ENCODE peak calls at places on chromosomes 7 and 10, in nine cellular contexts. One of them, this sample, is unnamed.

GRCh38 chr10:31644931-31645633 is 283.5 kb downstream of the ARHGAP12 start:
- DNase-seq in A549: no peak
- DNase-seq in activated T-helper 1 cell treated with anti-CD3 and anti-CD28 coated beads, Interleukin-12 subunit alpha, Interleukin-12 subunit beta, Interleukin-2, Interleukin-4 antibody, amounts not matched to agents 30 ng/mL and 10 ng/mL and 1 ng/mL, durations not matched to agents 14 hours and 24 hours and 36 hours: no peak
- DNase-seq in progenitor cell of endocrine pancreas: no peak
- DNase-seq in NCI-H1092 treated with DMSO at 0.1 percent for 48 hours: no peak
- DNase-seq in NCI-H774: no peak
- DNase-seq in HEK293T: no peak
- DNase-seq in stimulated activated CD4-positive, alpha-beta T cell treated with anti-CD3 and anti-CD28 coated beads, Interleukin-2, amount 100 ng/mL, for 24 hours: no peak
- DNase-seq in RKO: peak; percentile 31
- DNase-seq in this sample: no peak

GRCh38 chr10:21399392-21400015 is 126.0 kb downstream of the SKIDA1 start:
- DNase-seq in NCI-H1092 treated with DMSO at 0.1 percent for 48 hours: peak; percentile 61
- DNase-seq in stimulated activated CD4-positive, alpha-beta T cell treated with anti-CD3 and anti-CD28 coated beads, Interleukin-2, amount 100 ng/mL, for 24 hours: no peak
- DNase-seq in progenitor cell of endocrine pancreas: no peak
- DNase-seq in activated T-helper 1 cell treated with anti-CD3 and anti-CD28 coated beads, Interleukin-12 subunit alpha, Interleukin-12 subunit beta, Interleukin-2, Interleukin-4 antibody, amounts not matched to agents 30 ng/mL and 10 ng/mL and 1 ng/mL, durations not matched to agents 14 hours and 24 hours and 36 hours: no peak
- DNase-seq in NCI-H774: peak; percentile 69
- DNase-seq in HEK293T: peak; percentile 19
- DNase-seq in RKO: no peak
- DNase-seq in A549: peak; percentile 85
- DNase-seq in this sample: no peak

GRCh38 chr10:132545659-132546367 is 8.2 kb downstream of the INPP5A start:
- DNase-seq in activated T-helper 1 cell treated with anti-CD3 and anti-CD28 coated beads, Interleukin-12 subunit alpha, Interleukin-12 subunit beta, Interleukin-2, Interleukin-4 antibody, amounts not matched to agents 30 ng/mL and 10 ng/mL and 1 ng/mL, durations not matched to agents 14 hours and 24 hours and 36 hours: no peak
- DNase-seq in NCI-H774: no peak
- DNase-seq in stimulated activated CD4-positive, alpha-beta T cell treated with anti-CD3 and anti-CD28 coated beads, Interleukin-2, amount 100 ng/mL, for 24 hours: no peak
- DNase-seq in HEK293T: no peak
- DNase-seq in NCI-H1092 treated with DMSO at 0.1 percent for 48 hours: no peak
- DNase-seq in A549: no peak
- DNase-seq in progenitor cell of endocrine pancreas: no peak
- DNase-seq in RKO: no peak
- DNase-seq in this sample: no peak

GRCh38 chr7:143849785-143850479 is 52.0 kb downstream of the TCAF1 start:
- DNase-seq in HEK293T: no peak
- DNase-seq in stimulated activated CD4-positive, alpha-beta T cell treated with anti-CD3 and anti-CD28 coated beads, Interleukin-2, amount 100 ng/mL, for 24 hours: no peak
- DNase-seq in NCI-H1092 treated with DMSO at 0.1 percent for 48 hours: no peak
- DNase-seq in NCI-H774: no peak
- DNase-seq in activated T-helper 1 cell treated with anti-CD3 and anti-CD28 coated beads, Interleukin-12 subunit alpha, Interleukin-12 subunit beta, Interleukin-2, Interleukin-4 antibody, amounts not matched to agents 30 ng/mL and 10 ng/mL and 1 ng/mL, durations not matched to agents 14 hours and 24 hours and 36 hours: no peak
- DNase-seq in RKO: no peak
- DNase-seq in progenitor cell of endocrine pancreas: no peak
- DNase-seq in A549: no peak
- DNase-seq in this sample: no peak

GRCh38 chr7:1369856-1370657 is 89.2 kb downstream of the MICALL2 start:
- DNase-seq in A549: no peak
- DNase-seq in progenitor cell of endocrine pancreas: no peak
- DNase-seq in NCI-H774: no peak
- DNase-seq in activated T-helper 1 cell treated with anti-CD3 and anti-CD28 coated beads, Interleukin-12 subunit alpha, Interleukin-12 subunit beta, Interleukin-2, Interleukin-4 antibody, amounts not matched to agents 30 ng/mL and 10 ng/mL and 1 ng/mL, durations not matched to agents 14 hours and 24 hours and 36 hours: no peak
- DNase-seq in NCI-H1092 treated with DMSO at 0.1 percent for 48 hours: no peak
- DNase-seq in stimulated activated CD4-positive, alpha-beta T cell treated with anti-CD3 and anti-CD28 coated beads, Interleukin-2, amount 100 ng/mL, for 24 hours: no peak
- DNase-seq in RKO: no peak
- DNase-seq in HEK293T: no peak
- DNase-seq in this sample: no peak

GRCh38 chr7:50246551-50246950 is 58.0 kb upstream of the IKZF1 start:
- DNase-seq in NCI-H774: no peak
- DNase-seq in HEK293T: no peak
- DNase-seq in progenitor cell of endocrine pancreas: no peak
- DNase-seq in stimulated activated CD4-positive, alpha-beta T cell treated with anti-CD3 and anti-CD28 coated beads, Interleukin-2, amount 100 ng/mL, for 24 hours: no peak
- DNase-seq in A549: no peak
- DNase-seq in NCI-H1092 treated with DMSO at 0.1 percent for 48 hours: no peak
- DNase-seq in activated T-helper 1 cell treated with anti-CD3 and anti-CD28 coated beads, Interleukin-12 subunit alpha, Interleukin-12 subunit beta, Interleukin-2, Interleukin-4 antibody, amounts not matched to agents 30 ng/mL and 10 ng/mL and 1 ng/mL, durations not matched to agents 14 hours and 24 hours and 36 hours: no peak
- DNase-seq in RKO: no peak
- DNase-seq in this sample: peak; percentile 6

GRCh38 chr10:113895018-113895417 is 40.6 kb downstream of the NHLRC2 start:
- DNase-seq in progenitor cell of endocrine pancreas: no peak
- DNase-seq in RKO: no peak
- DNase-seq in stimulated activated CD4-positive, alpha-beta T cell treated with anti-CD3 and anti-CD28 coated beads, Interleukin-2, amount 100 ng/mL, for 24 hours: no peak
- DNase-seq in activated T-helper 1 cell treated with anti-CD3 and anti-CD28 coated beads, Interleukin-12 subunit alpha, Interleukin-12 subunit beta, Interleukin-2, Interleukin-4 antibody, amounts not matched to agents 30 ng/mL and 10 ng/mL and 1 ng/mL, durations not matched to agents 14 hours and 24 hours and 36 hours: no peak
- DNase-seq in NCI-H1092 treated with DMSO at 0.1 percent for 48 hours: no peak
- DNase-seq in NCI-H774: no peak
- DNase-seq in HEK293T: no peak
- DNase-seq in A549: no peak
- DNase-seq in this sample: no peak

GRCh38 chr10:27661511-27662286 is 83.9 kb downstream of the MKX start:
- DNase-seq in progenitor cell of endocrine pancreas: no peak
- DNase-seq in stimulated activated CD4-positive, alpha-beta T cell treated with anti-CD3 and anti-CD28 coated beads, Interleukin-2, amount 100 ng/mL, for 24 hours: no peak
- DNase-seq in NCI-H1092 treated with DMSO at 0.1 percent for 48 hours: no peak
- DNase-seq in A549: no peak
- DNase-seq in RKO: no peak
- DNase-seq in NCI-H774: no peak
- DNase-seq in HEK293T: peak; percentile 12
- DNase-seq in activated T-helper 1 cell treated with anti-CD3 and anti-CD28 coated beads, Interleukin-12 subunit alpha, Interleukin-12 subunit beta, Interleukin-2, Interleukin-4 antibody, amounts not matched to agents 30 ng/mL and 10 ng/mL and 1 ng/mL, durations not matched to agents 14 hours and 24 hours and 36 hours: no peak
- DNase-seq in this sample: no peak

GRCh38 chr7:28037220-28038010 is 143.2 kb downstream of the JAZF1 start:
- DNase-seq in stimulated activated CD4-positive, alpha-beta T cell treated with anti-CD3 and anti-CD28 coated beads, Interleukin-2, amount 100 ng/mL, for 24 hours: peak; percentile 12
- DNase-seq in NCI-H1092 treated with DMSO at 0.1 percent for 48 hours: no peak
- DNase-seq in activated T-helper 1 cell treated with anti-CD3 and anti-CD28 coated beads, Interleukin-12 subunit alpha, Interleukin-12 subunit beta, Interleukin-2, Interleukin-4 antibody, amounts not matched to agents 30 ng/mL and 10 ng/mL and 1 ng/mL, durations not matched to agents 14 hours and 24 hours and 36 hours: no peak
- DNase-seq in A549: peak; percentile 95
- DNase-seq in progenitor cell of endocrine pancreas: no peak
- DNase-seq in HEK293T: peak; percentile 12
- DNase-seq in RKO: peak; percentile 98
- DNase-seq in NCI-H774: no peak
- DNase-seq in this sample: peak; percentile 100

GRCh38 chr10:26887611-26888215 is 27.0 kb upstream of the ABI1 start:
- DNase-seq in stimulated activated CD4-positive, alpha-beta T cell treated with anti-CD3 and anti-CD28 coated beads, Interleukin-2, amount 100 ng/mL, for 24 hours: no peak
- DNase-seq in progenitor cell of endocrine pancreas: no peak
- DNase-seq in A549: no peak
- DNase-seq in activated T-helper 1 cell treated with anti-CD3 and anti-CD28 coated beads, Interleukin-12 subunit alpha, Interleukin-12 subunit beta, Interleukin-2, Interleukin-4 antibody, amounts not matched to agents 30 ng/mL and 10 ng/mL and 1 ng/mL, durations not matched to agents 14 hours and 24 hours and 36 hours: no peak
- DNase-seq in RKO: peak; percentile 60
- DNase-seq in HEK293T: no peak
- DNase-seq in NCI-H774: no peak
- DNase-seq in NCI-H1092 treated with DMSO at 0.1 percent for 48 hours: no peak
- DNase-seq in this sample: no peak

This sample was measured in ACHN.